ENCODE peak calls at places on chromosomes 5 and 9, in five cellular contexts. J, S, K, N and Q are unnamed samples.

GRCh38 chr9:69376651-69377050 is 51.6 kb downstream of the ENTREP1 start:
- DNase-seq in J (no peak), K (no peak), S (no peak), N (no peak), Q (peak; percentile 81)

GRCh38 chr9:20650313-20650712 is 28.0 kb upstream of the MLLT3 start:
- DNase-seq in J (no peak), N (no peak), K (no peak), S (no peak), Q (no peak)

GRCh38 chr5:173265433-173265832 is 30.4 kb upstream of the NKX2-5 start:
- DNase-seq in N (no peak), K (no peak), J (no peak), S (no peak), Q (no peak)

GRCh38 chr5:177071671-177072385 is 14.9 kb upstream of the FGFR4 start:
- DNase-seq in K (peak; percentile 47), J (peak; percentile 69), N (peak; percentile 12), S (peak; percentile 20), Q (peak; percentile 86)

GRCh38 chr9:105413486-105414068 is 34.3 kb upstream of the FSD1L start:
- DNase-seq in N (no peak), J (peak; percentile 33), K (no peak), S (no peak), Q (peak; percentile 59)

GRCh38 chr9:127248241-127248640 is 16.3 kb upstream of the GARNL3 start:
- DNase-seq in J (no peak), K (no peak), N (no peak), S (no peak), Q (no peak)

GRCh38 chr5:127228540-127229184 is 61.9 kb upstream of the MEGF10 start:
- DNase-seq in K (no peak), S (no peak), N (no peak), J (no peak), Q (peak; percentile 12)

GRCh38 chr5:112156211-112156610 is 262.9 kb downstream of the EPB41L4A start:
- DNase-seq in K (no peak), J (no peak), S (no peak), N (no peak), Q (no peak)

GRCh38 chr5:74020488-74020887 is 394.5 kb downstream of the ARHGEF28 start:
- DNase-seq in J (no peak), K (no peak), N (peak; percentile 53), S (no peak), Q (no peak)

GRCh38 chr9:17587113-17587512 is 8.2 kb downstream of the SH3GL2 start:
- DNase-seq in J (no peak), S (no peak), K (no peak), N (no peak), Q (no peak)

GRCh38 chr5:132050661-132051371 is 9.6 kb upstream of the IL3 start:
- DNase-seq in K (no peak), S (no peak), J (no peak), N (no peak), Q (no peak)

GRCh38 chr9:4430492-4431261 is 59.6 kb upstream of the SLC1A1 start:
- DNase-seq in S (no peak), N (no peak), J (no peak), K (no peak), Q (no peak)

GRCh38 chr5:664343-664993 is 28.7 kb downstream of the TPPP start:
- DNase-seq in K (no peak), S (no peak), J (no peak), N (no peak), Q (no peak)

GRCh38 chr9:98380065-98380681 is 124.7 kb upstream of the TBC1D2 start:
- DNase-seq in K (no peak), J (no peak), N (no peak), S (no peak), Q (peak; percentile 68)

GRCh38 chr5:35771321-35771720 is 85.4 kb upstream of the IL7R start:
- DNase-seq in J (no peak), S (no peak), N (no peak), K (no peak), Q (peak; percentile 95)

GRCh38 chr9:134064711-134065110 is 3.1 kb downstream of the BRD3 start:
- DNase-seq in K (no peak), N (no peak), J (no peak), S (no peak), Q (no peak)

GRCh38 chr5:174503461-174504265 is 220.7 kb upstream of the MSX2 start:
- DNase-seq in N (no peak), K (no peak), J (peak; percentile 91), S (no peak), Q (peak; percentile 89)

GRCh38 chr9:80691229-80691628 is 998.1 kb downstream of the TLE1 start:
- DNase-seq in N (no peak), J (no peak), K (no peak), S (no peak), Q (no peak)

GRCh38 chr9:35489313-35490154 is at the start of gene RUSC2:
- DNase-seq in N (peak; percentile 69), J (peak; percentile 68), K (no peak), S (no peak), Q (peak; percentile 95)